ENCODE peak calls at places on chromosomes 6 and 20, in five cellular contexts. C is HepG2, I is transverse colon, N is neural progenitor cell, B is left ventricle myocardium inferior. E is an unnamed sample. For H3K27me3 and H3K9me3, the result is how much of the 10 kb centered on the place peaks cover.

GRCh38 chr6:118618676-118619377 is 32.6 kb downstream of the CEP85L start:
- DNase-seq in C (peak), I (peak), N (peak), B (peak), E (peak)

GRCh38 chr6:958531-958930 is 265.6 kb upstream of the EXOC2 start:
- DNase-seq in C (no peak), I (no peak), N (no peak), B (no peak), E (no peak)

GRCh38 chr6:148157841-148158240 is 184.8 kb upstream of the SASH1 start:
- DNase-seq in C (no peak), I (no peak), N (no peak), B (no peak), E (no peak)

GRCh38 chr6:97437087-97437486 is 154.1 kb upstream of the MMS22L start:
- DNase-seq in C (peak), I (no peak), N (peak), B (no peak), E (no peak)

GRCh38 chr6:960356-960755 is 267.4 kb upstream of the EXOC2 start:
- DNase-seq in C (no peak), I (no peak), N (peak), B (no peak), E (no peak)

GRCh38 chr6:131998255-131998982 is 47.2 kb upstream of the CCN2 start:
- DNase-seq in C (no peak), I (no peak), N (no peak), B (no peak), E (peak)

GRCh38 chr6:138925806-138926205 is 62.2 kb downstream of the REPS1 start:
- DNase-seq in C (no peak), I (no peak), N (no peak), B (no peak), E (no peak)

GRCh38 chr6:98486052-98486451 is 348.3 kb upstream of the POU3F2 start:
- DNase-seq in C (no peak), I (no peak), N (peak), B (no peak), E (no peak)

GRCh38 chr6:170178561-170179477 is 112.1 kb downstream of the DLL1 start:
- DNase-seq in C (no peak), I (peak), N (no peak), B (peak), E (peak)

GRCh38 chr6:29816030-29816429 is 11.6 kb upstream of the HLA-G start:
- DNase-seq in C (no peak), I (no peak), N (no peak), B (no peak), E (no peak)

GRCh38 chr6:17045581-17046322 is 56.1 kb upstream of the STMND1 start:
- DNase-seq in C (no peak), I (no peak), N (no peak), B (no peak), E (no peak)

GRCh38 chr6:42885702-42886101 is 6.3 kb downstream of the RPL7L1 start:
- DNase-seq in C (no peak), I (no peak), N (no peak), B (no peak), E (no peak)

GRCh38 chr20:40868568-40869223 is 159.9 kb upstream of the TOP1 start:
- DNase-seq in C (no peak), I (no peak), N (no peak), B (no peak), E (peak)

GRCh38 chr20:53763707-53764415 is 170.2 kb upstream of the ZNF217 start:
- DNase-seq in C (peak), I (peak), N (peak), B (no peak), E (no peak)

GRCh38 chr6:33898771-33899170 is 95.0 kb upstream of the MLN start:
- DNase-seq in C (no peak), I (no peak), N (no peak), B (no peak), E (no peak)

GRCh38 chr6:69424581-69424980 is 372.2 kb downstream of the LMBRD1 start:
- DNase-seq in C (no peak), I (no peak), N (no peak), B (no peak), E (no peak)

GRCh38 chr6:159047896-159048685 is 3.3 kb upstream of the TAGAP start:
- DNase-seq in C (no peak), I (no peak), N (peak), B (no peak), E (no peak)

GRCh38 chr6:147127587-147127986 is 76.6 kb upstream of the STXBP5 start:
- DNase-seq in C (no peak), I (no peak), N (no peak), B (no peak), E (no peak)

GRCh38 chr20:25039697-25040437 is 18.1 kb downstream of the ACSS1 start:
- DNase-seq in C (no peak), I (peak), N (no peak), B (peak), E (peak)

GRCh38 chr6:135066397-135066796 is 11.8 kb upstream of the HBS1L start:
- DNase-seq in C (no peak), I (no peak), N (no peak), B (no peak), E (no peak)

GRCh38 chr6:31010393-31011060 is at the start of gene MUC22:
- DNase-seq in C (no peak), I (no peak), N (no peak), B (no peak), E (no peak)

GRCh38 chr6:158039571-158040050 is 57.9 kb downstream of the SYNJ2 start:
- DNase-seq in C (peak), I (no peak), N (no peak), B (peak), E (peak)

GRCh38 chr20:48056218-48056617 is 270.9 kb upstream of the SULF2 start:
- DNase-seq in C (no peak), I (no peak), N (peak), B (no peak), E (no peak)

GRCh38 chr6:104943781-104944180 is 13.1 kb upstream of the LIN28B start:
- DNase-seq in C (no peak), I (no peak), N (peak), B (no peak), E (no peak)
- H3K27me3 ChIP-seq in C (under half), I (half or more), N (under half), B (half or more), E (under half)

GRCh38 chr20:56234110-56234509 is 14.4 kb upstream of the MC3R start:
- DNase-seq in C (no peak), I (no peak), N (no peak), B (no peak), E (no peak)
- H3K9me3 ChIP-seq in C (under half), I (under half), N (under half), B (under half), E (under half)

GRCh38 chr6:20332441-20333006 is 69.2 kb upstream of the E2F3 start:
- DNase-seq in C (no peak), I (no peak), N (no peak), B (no peak), E (no peak)

GRCh38 chr6:20333870-20334269 is 67.8 kb upstream of the E2F3 start:
- DNase-seq in C (no peak), I (no peak), N (no peak), B (no peak), E (no peak)

GRCh38 chr6:20331042-20331441 is 70.6 kb upstream of the E2F3 start:
- DNase-seq in C (no peak), I (no peak), N (no peak), B (no peak), E (no peak)

GRCh38 chr6:20334334-20334733 is 67.3 kb upstream of the E2F3 start:
- DNase-seq in C (no peak), I (no peak), N (no peak), B (no peak), E (peak)

GRCh38 chr6:20331625-20332024 is 70.1 kb upstream of the E2F3 start:
- DNase-seq in C (no peak), I (no peak), N (no peak), B (no peak), E (no peak)
- H3K27me3 ChIP-seq in C (under half), I (under half), N (under half), B (under half), E (under half)

GRCh38 chr6:136790411-136791295 is 1.6 kb downstream of the MAP3K5 start:
- DNase-seq in C (no peak), I (no peak), N (no peak), B (no peak), E (no peak)

GRCh38 chr6:136792066-136792944 is at the start of gene MAP3K5:
- DNase-seq in C (peak), I (peak), N (peak), B (peak), E (peak)

GRCh38 chr6:136793348-136793747 is 1.1 kb upstream of the MAP3K5 start:
- DNase-seq in C (no peak), I (no peak), N (no peak), B (no peak), E (no peak)

GRCh38 chr6:136792945-136793289 is 640 bp upstream of the MAP3K5 start:
- DNase-seq in C (peak), I (peak), N (peak), B (peak), E (peak)

DNA sequence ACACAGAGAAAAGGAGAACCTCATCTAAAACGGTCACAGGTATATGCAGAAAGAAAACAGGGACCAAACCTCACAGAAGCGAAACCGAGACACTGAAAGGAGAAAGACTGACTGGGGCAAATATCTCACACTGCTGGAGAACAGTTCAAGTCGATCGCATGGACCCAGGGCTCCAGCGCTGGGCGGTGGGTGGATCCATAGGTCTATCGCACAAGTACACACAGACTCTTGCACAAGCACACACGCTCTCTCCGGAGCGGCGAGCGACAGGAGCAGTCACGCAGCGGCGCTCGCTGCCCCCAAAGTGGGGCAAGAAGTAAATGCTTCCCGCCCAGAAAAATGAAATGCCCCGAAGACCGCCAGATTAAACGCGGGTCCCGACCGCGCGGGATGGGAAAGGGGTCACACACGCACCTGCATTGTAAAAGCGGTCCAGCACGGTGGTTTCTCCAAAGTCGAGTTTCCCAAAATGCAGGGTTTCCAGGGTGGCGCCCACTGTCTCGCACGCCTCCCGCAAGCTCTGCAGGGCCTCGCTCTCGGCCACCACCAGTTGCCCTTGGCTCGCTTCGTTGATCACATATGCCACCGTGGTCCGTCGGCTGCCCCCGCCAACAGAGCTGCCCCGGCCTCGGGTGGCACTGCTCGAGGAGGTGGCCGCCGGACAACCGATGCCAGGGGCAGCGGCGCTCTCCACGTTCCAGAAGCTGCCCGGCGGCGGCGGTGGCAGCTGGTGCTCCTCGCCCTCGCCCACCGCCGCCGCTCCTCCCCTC is 796 bp downstream of the MAP3K5 start:
- DNase-seq in C (no peak), I (peak), N (peak), B (peak), E (peak)
- H3K9me3 ChIP-seq in C (under half), I (under half), N (under half), B (under half), E (under half)

GRCh38 chr20:62709537-62709905 is 885 bp downstream of the NTSR1 start:
- DNase-seq in C (no peak), I (no peak), N (no peak), B (no peak), E (peak)

GRCh38 chr20:62707281-62707941 is 1.2 kb upstream of the NTSR1 start:
- DNase-seq in C (no peak), I (no peak), N (peak), B (no peak), E (peak)

GRCh38 chr20:62708591-62709536 is at the start of gene NTSR1:
- DNase-seq in C (no peak), I (no peak), N (peak), B (no peak), E (peak)

GRCh38 chr20:62706857-62707256 is 1.8 kb upstream of the NTSR1 start:
- DNase-seq in C (no peak), I (no peak), N (no peak), B (no peak), E (no peak)

DNA sequence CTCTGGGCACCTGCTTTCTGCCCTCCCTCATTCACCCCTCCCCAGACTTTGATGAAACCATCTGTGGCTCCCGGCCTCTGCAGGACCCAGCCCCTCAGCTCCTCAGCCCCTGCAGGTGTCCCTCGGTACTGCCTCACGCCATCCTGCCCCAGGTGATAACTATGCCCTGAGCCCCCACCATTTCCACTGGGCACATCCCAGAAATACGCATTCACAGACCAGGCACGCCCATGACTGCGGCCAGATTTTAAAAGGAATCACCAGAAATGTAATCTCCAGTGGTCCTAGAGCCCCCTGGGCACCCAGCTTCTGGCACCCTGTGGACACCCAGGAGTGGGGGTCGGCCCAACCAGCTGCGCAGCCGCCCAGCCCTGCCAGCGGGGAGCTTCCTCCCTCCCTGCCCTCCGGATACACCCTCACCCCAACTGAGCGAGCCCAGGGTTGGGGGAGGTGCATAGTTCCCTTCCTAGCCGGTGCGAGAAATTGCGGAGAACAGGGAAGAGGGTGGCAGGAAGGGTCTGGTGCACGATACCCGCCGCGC is 585 bp upstream of the NTSR1 start:
- DNase-seq in C (no peak), I (no peak), N (peak), B (no peak), E (peak)
- H3K27me3 ChIP-seq in C (under half), I (half or more), N (half or more), B (half or more), E (under half)

GRCh38 chr20:49282584-49283171 is 4.8 kb upstream of the ZNFX1 start:
- DNase-seq in C (no peak), I (no peak), N (peak), B (no peak), E (no peak)
- H3K9me3 ChIP-seq in C (under half), I (under half), N (under half), B (half or more), E (under half)

GRCh38 chr6:149979293-149979692 is 15.6 kb downstream of the ULBP1 start:
- DNase-seq in C (no peak), I (no peak), N (no peak), B (no peak), E (no peak)
- H3K27me3 ChIP-seq in C (under half), I (half or more), N (half or more), B (half or more), E (under half)

DNA sequence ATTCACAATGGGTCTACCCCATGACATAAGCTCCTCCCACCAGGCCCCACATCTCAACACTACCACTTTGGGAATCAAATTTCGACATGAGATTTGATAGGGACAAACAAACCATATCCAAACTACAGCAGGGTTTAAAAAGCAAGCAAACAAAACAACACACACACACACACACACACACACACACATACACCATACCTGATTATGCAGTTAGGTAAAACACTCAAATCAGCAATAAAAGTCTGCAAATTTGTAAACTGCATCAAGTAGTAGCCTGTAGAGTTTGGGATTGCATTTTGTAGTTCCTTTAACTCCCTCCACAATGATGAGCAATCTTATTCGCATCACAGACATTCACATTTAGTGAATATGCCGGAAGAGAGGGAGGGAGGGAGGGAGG is 32.6 kb upstream of the TNFAIP3 start:
- DNase-seq in C (no peak), I (no peak), N (no peak), B (no peak), E (no peak)
- H3K9me3 ChIP-seq in C (under half), I (under half), N (under half), B (under half), E (under half)

GRCh38 chr20:33164763-33165095 is 3.2 kb upstream of the BPIFA2 start:
- DNase-seq in C (no peak), I (no peak), N (no peak), B (no peak), E (no peak)

GRCh38 chr20:33160681-33161080 is 7.3 kb upstream of the BPIFA2 start:
- DNase-seq in C (no peak), I (no peak), N (no peak), B (no peak), E (no peak)

GRCh38 chr20:33163856-33164762 is 3.9 kb upstream of the BPIFA2 start:
- DNase-seq in C (no peak), I (no peak), N (no peak), B (no peak), E (no peak)

GRCh38 chr20:33162753-33163152 is 5.2 kb upstream of the BPIFA2 start:
- DNase-seq in C (no peak), I (no peak), N (no peak), B (no peak), E (no peak)

GRCh38 chr20:33162313-33162712 is 5.6 kb upstream of the BPIFA2 start:
- DNase-seq in C (no peak), I (no peak), N (no peak), B (no peak), E (no peak)
- H3K27me3 ChIP-seq in C (under half), I (under half), N (under half), B (under half), E (under half)